ENCODE peak calls at places on chromosomes 5 and 9, in five cellular contexts. T is suprapubic skin, J is foreskin keratinocyte, S is upper lobe of left lung, N is stomach. C is an unnamed sample.

GRCh38 chr5:107786424-107786823 is 115.7 kb upstream of the EFNA5 start:
- DNase-seq in N (no peak), J (no peak), T (no peak), S (no peak), C (no peak)

GRCh38 chr9:101457003-101457402 is 21.4 kb upstream of the ALDOB start:
- DNase-seq in T (no peak), N (no peak), J (no peak), S (no peak), C (no peak)

GRCh38 chr5:103347729-103348128 is 89.2 kb downstream of the MACIR start:
- DNase-seq in T (no peak), N (no peak), S (no peak), J (no peak), C (no peak)

GRCh38 chr9:94134629-94135028 is 50.4 kb downstream of the PTPDC1 start:
- DNase-seq in J (no peak), S (no peak), T (no peak), N (no peak), C (no peak)

GRCh38 chr5:131996210-131997025 is 15.0 kb downstream of the ACSL6 start:
- DNase-seq in N (no peak), T (no peak), J (no peak), S (no peak), C (no peak)

GRCh38 chr5:35354751-35355150 is 124.5 kb upstream of the PRLR start:
- DNase-seq in T (no peak), N (no peak), J (no peak), S (no peak), C (no peak)

GRCh38 chr5:169933127-169933526 is 47.2 kb downstream of the INSYN2B start:
- DNase-seq in N (no peak), T (no peak), S (no peak), J (no peak), C (no peak)

GRCh38 chr5:108061941-108062340 is 320.0 kb downstream of the FBXL17 start:
- DNase-seq in J (no peak), T (no peak), S (no peak), N (no peak), C (no peak)

GRCh38 chr5:42514759-42515158 is 91.5 kb downstream of the GHR start:
- DNase-seq in S (no peak), J (no peak), T (no peak), N (no peak), C (no peak)

GRCh38 chr5:171386861-171387254 is 791 bp upstream of the NPM1 start:
- DNase-seq in S (no peak), T (no peak), J (no peak), N (no peak), C (no peak)

DNA sequence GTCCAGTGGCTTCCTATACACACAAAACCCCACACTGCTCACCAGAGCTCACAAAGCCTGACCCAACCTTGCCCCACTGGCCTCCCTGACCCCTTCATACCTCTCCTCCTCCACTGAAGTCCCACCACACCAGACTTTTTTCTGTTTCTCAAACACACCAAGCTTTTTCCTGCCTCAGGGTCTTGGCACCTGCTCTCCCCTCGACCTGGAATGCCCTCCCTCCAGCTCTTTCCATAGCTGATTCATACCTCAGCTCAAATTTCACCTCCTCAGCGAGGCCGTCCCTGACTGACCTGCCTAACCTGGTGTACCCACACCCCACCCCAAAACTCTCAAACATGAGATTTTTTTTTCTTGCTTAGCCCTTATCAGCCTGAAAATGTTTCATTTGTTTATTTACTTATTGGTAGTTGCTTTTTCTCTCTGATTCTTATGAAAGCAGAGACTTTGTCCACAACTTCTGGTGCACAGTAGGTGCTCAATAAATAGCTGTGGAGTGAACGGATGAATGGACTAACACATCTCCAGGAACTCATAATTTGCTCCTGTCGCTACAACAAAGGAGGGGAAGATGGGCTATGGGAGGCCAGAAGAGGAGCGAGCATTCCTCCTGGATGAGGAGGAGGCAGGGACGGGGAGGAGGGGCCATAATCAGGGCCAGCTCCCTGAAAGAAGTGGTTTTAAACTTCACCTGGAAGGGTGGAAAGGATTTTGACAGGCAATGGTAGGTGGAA is 84.3 kb downstream of the SH3TC2 start:
- DNase-seq in S (no peak), T (no peak), J (no peak), N (no peak), C (no peak)
- H3K27ac ChIP-seq in S (peak overlapping the region; percentile 78), T (peak overlapping the region; percentile 92), J (peak overlapping the region; percentile 98), N (no peak overlapping the region), C (no peak overlapping the region)

DNA sequence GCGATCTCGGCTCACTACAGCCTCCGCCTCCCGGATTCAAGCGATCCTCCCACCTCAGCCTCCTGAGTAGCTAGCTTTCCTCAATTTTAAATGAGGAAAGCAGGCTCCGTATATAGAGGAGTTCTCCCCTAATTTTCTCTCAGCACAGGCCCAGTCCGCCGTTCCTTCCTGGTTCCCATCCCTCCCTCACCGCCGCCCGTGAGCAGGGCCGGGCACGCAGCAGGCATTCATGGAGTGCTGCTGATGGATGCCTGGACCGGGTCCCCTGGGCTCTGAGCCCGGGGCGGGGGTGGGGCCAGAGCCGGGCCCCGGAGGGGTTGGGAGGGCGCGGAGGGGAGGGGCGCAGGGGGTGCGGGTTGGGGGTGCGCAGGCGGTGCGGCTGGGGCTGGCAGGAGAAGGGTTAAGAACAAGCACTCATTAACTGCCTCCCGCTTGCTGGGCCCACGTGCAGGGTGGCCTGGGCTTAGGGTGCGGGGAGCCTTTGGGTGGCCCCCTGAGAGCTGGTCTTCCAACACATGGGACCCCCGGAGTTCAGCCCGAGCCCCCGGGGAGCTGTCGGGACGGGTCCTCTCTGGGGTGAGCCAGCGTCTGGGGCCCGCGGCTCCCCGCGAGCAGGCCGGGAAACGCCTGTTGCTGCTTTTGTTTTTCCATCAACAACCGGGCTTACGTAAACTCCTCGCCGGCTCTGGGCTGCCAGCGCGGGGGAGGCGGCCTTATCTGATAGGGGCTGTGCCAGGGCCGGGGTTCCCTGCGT is 33.7 kb downstream of the LHX2 start:
- DNase-seq in N (peak; percentile 51), S (peak; percentile 90), T (peak; percentile 73), J (no peak), C (no peak)
- H3K27me3 ChIP-seq in N (no peaks in the 10 kb centered on the region), S (peaks cover 2% of the 10 kb centered on the region), T (peaks cover 43% of the 10 kb centered on the region), J (peaks cover 59% of the 10 kb centered on the region), C (peaks cover 63% of the 10 kb centered on the region)

GRCh38 chr5:172659909-172660628 is 19.0 kb downstream of the NEURL1B start:
- DNase-seq in S (peak; percentile 88), T (no peak), J (peak; percentile 50), N (peak; percentile 76), C (no peak)

GRCh38 chr5:172659570-172659908 is 18.5 kb downstream of the NEURL1B start:
- DNase-seq in J (no peak), N (no peak), S (no peak), T (no peak), C (no peak)

GRCh38 chr5:172660974-172661373 is 19.9 kb downstream of the NEURL1B start:
- DNase-seq in T (no peak), J (no peak), S (no peak), N (no peak), C (no peak)

GRCh38 chr5:172658869-172659513 is 17.9 kb downstream of the NEURL1B start:
- DNase-seq in N (peak; percentile 71), J (no peak), S (no peak), T (no peak), C (no peak)

GRCh38 chr5:172658391-172658790 is 17.3 kb downstream of the NEURL1B start:
- DNase-seq in T (no peak), S (no peak), N (no peak), J (no peak), C (no peak)
- H3K27ac ChIP-seq in T (peak overlapping the region; percentile 71), S (peak overlapping the region; percentile 77), N (peak overlapping the region; percentile 89), J (no peak overlapping the region), C (no peak overlapping the region)

GRCh38 chr5:93596310-93596675 is 13.3 kb downstream of the NR2F1 start:
- DNase-seq in T (no peak), N (no peak), S (no peak), J (no peak), C (no peak)
- H3K27me3 ChIP-seq in T (peaks cover 85% of the 10 kb centered on the region), N (no peaks in the 10 kb centered on the region), S (no peaks in the 10 kb centered on the region), J (peaks cover 98% of the 10 kb centered on the region), C (peaks cover 95% of the 10 kb centered on the region)

DNA sequence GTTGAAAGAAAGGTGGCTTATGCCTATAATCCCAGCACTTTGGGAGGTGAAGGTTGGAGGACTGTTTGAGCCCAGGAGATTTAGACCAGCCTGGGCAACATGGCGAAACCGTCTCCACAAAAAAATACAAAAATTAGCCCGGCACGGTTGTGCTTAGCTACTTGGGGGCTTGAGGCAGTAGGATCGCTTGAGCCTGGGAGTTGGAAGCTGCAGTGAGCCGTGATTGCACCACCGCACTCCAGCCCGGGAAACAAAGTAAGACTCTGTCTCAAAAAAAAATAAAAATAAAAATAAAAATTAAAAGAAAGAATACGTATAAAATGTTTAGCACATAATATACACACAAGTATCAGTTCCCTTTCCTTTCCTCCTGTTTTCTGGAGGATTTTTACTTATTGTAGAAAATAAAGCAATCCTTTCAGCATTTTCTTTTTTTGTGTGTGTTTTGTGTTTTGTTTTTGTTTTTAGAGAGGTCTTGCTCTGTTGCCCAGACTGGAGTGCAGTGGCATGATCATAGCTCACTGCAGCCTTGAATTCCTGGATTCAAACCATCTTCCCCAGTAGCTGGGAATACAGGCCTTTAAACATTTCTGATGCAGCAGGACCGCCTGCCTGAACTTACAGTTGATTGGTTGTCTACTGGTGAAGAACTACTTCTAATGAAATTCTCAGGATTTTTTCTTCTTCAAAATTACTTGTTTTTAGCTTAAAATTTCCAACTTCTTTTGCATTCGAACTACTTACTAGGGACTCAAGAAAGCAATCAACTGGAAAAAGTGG is 4.1 kb upstream of the GPR107 start:
- DNase-seq in T (no peak), J (no peak), S (no peak), N (no peak), C (no peak)
- H3K27ac ChIP-seq in T (no peak overlapping the region), J (no peak overlapping the region), S (no peak overlapping the region), N (no peak overlapping the region), C (no peak overlapping the region)

GRCh38 chr9:4299006-4299795 is 667 bp downstream of the GLIS3 start:
- DNase-seq in T (peak; percentile 67), N (peak; percentile 29), S (peak; percentile 88), J (no peak), C (no peak)
- H3K27me3 ChIP-seq in T (peaks cover 10% of the 10 kb centered on the region), N (no peaks in the 10 kb centered on the region), S (no peaks in the 10 kb centered on the region), J (no peaks in the 10 kb centered on the region), C (peaks cover 7% of the 10 kb centered on the region)

DNA sequence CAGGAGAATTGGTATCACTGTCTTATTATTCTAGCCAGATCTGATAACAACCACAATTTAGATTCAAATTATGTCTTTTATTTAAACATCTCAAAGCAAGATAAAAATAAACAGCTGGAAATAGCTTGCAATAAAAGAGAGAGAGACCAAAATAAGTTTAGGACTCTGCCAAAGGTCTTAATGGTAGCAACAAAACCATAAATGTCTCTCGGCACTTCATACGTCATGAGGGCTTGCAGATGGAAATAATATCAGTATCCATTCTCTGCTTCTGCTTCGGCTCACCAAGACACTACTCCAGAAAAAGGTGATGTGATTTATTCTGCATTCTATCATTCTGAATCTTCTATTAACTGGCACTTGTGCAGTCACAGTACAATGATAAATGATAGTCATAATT is 56.2 kb downstream of the EBF1 start:
- DNase-seq in N (no peak), S (no peak), T (no peak), J (no peak), C (no peak)
- H3K27ac ChIP-seq in N (no peak overlapping the region), S (no peak overlapping the region), T (no peak overlapping the region), J (no peak overlapping the region), C (no peak overlapping the region)